ENCODE peak calls at places on chromosome 14, in eight cellular contexts. Z is COR-L47; N is HFFc6; B is AG04450; K is T-helper 1 cell; H is activated CD8-positive, alpha-beta T cell treated with anti-CD3 and anti-CD28 coated beads for 36 hours; P is HEK293T; Y is epithelial cell of proximal tubule. C is an unnamed sample.

GRCh38 chr14:101781240-101782061 is 19.9 kb downstream of the PPP2R5C start:
- DNase-seq in H (peak), B (no peak), P (no peak), N (no peak), Y (no peak), K (peak), Z (peak), C (peak)

GRCh38 chr14:72629534-72629933 is 264.4 kb downstream of the DPF3 start:
- DNase-seq in B (no peak), N (no peak), K (no peak), H (no peak), Y (no peak), P (no peak), Z (no peak), C (no peak)

GRCh38 chr14:98901511-98902205 is 370.3 kb downstream of the BCL11B start:
- DNase-seq in B (no peak), P (no peak), H (no peak), K (no peak), N (no peak), Z (no peak), Y (no peak), C (no peak)

GRCh38 chr14:25010471-25010870 is 39.5 kb downstream of the STXBP6 start:
- DNase-seq in Z (no peak), N (no peak), K (no peak), H (no peak), Y (no peak), P (no peak), B (no peak), C (no peak)

GRCh38 chr14:80414080-80414479 is 202.8 kb upstream of the DIO2 start:
- DNase-seq in H (no peak), K (no peak), N (no peak), Y (no peak), B (no peak), P (no peak), Z (no peak), C (no peak)

GRCh38 chr14:22122227-22123187 is 448.9 kb upstream of the OR4E1 start:
- DNase-seq in B (no peak), P (no peak), Z (no peak), Y (no peak), K (no peak), H (peak), N (no peak), C (no peak)

GRCh38 chr14:95609398-95609990 is 74.6 kb downstream of the GLRX5 start:
- DNase-seq in K (no peak), B (no peak), H (peak), Y (no peak), P (peak), N (peak), Z (peak), C (peak)

GRCh38 chr14:93280743-93281142 is 52.1 kb downstream of the BTBD7 start:
- DNase-seq in Y (no peak), K (no peak), N (no peak), P (no peak), Z (no peak), B (no peak), H (no peak), C (no peak)

GRCh38 chr14:32134448-32135070 is 57.5 kb downstream of the ARHGAP5 start:
- DNase-seq in B (no peak), P (peak), Z (no peak), H (no peak), K (no peak), Y (no peak), N (peak), C (no peak)

GRCh38 chr14:64998455-64998931 is 11.8 kb downstream of the FNTB start:
- DNase-seq in Z (no peak), P (no peak), Y (no peak), N (peak), B (no peak), K (no peak), H (no peak), C (no peak)

GRCh38 chr14:74148705-74149104 is 63.9 kb downstream of the LIN52 start:
- DNase-seq in Z (no peak), P (no peak), B (no peak), K (no peak), N (no peak), Y (no peak), H (no peak), C (no peak)

GRCh38 chr14:90239139-90239538 is 17.2 kb upstream of the PSMC1 start:
- DNase-seq in P (no peak), K (no peak), Y (no peak), B (no peak), H (peak), Z (no peak), N (no peak), C (no peak)

GRCh38 chr14:85867450-85867849 is 337.5 kb downstream of the FLRT2 start:
- DNase-seq in B (no peak), P (no peak), K (no peak), N (no peak), Z (no peak), Y (no peak), H (no peak), C (no peak)

GRCh38 chr14:104876251-104876699 is 11.2 kb downstream of the CEP170B start:
- DNase-seq in N (peak), H (peak), Z (no peak), Y (no peak), B (no peak), P (peak), K (no peak), C (peak)

GRCh38 chr14:93752980-93753561 is 35.2 kb downstream of the PRIMA1 start:
- DNase-seq in Y (no peak), N (no peak), P (no peak), B (no peak), H (no peak), Z (no peak), K (no peak), C (no peak)

GRCh38 chr14:102184678-102185040 is 45.0 kb downstream of the WDR20 start:
- DNase-seq in N (no peak), Y (no peak), K (no peak), B (no peak), H (no peak), Z (no peak), P (no peak), C (no peak)

GRCh38 chr14:84254205-84254788 is 1275.6 kb upstream of the FLRT2 start:
- DNase-seq in Z (no peak), N (no peak), P (no peak), K (no peak), Y (no peak), H (no peak), B (no peak), C (no peak)

GRCh38 chr14:99081156-99081765 is 190.7 kb downstream of the BCL11B start:
- DNase-seq in H (no peak), K (no peak), N (no peak), Y (no peak), P (no peak), Z (no peak), B (no peak), C (no peak)

GRCh38 chr14:76784881-76785280 is 23.6 kb downstream of the VASH1 start:
- DNase-seq in P (peak), B (peak), K (peak), Z (peak), Y (no peak), H (peak), N (peak), C (peak)

GRCh38 chr14:70780396-70781075 is 28.8 kb downstream of the MAP3K9 start:
- DNase-seq in N (no peak), H (no peak), P (no peak), Z (peak), B (no peak), Y (no peak), K (no peak), C (no peak)

GRCh38 chr14:75559451-75560187 is 18.8 kb upstream of the FLVCR2 start:
- DNase-seq in P (no peak), H (peak), K (no peak), Y (no peak), Z (no peak), B (no peak), N (peak), C (peak)

C was measured in activated CD4-positive, alpha-beta memory T cell treated with anti-CD3 and anti-CD28 coated beads for 36 hours.